ENCODE peak calls at places on chromosomes 6 and 20, in five cellular contexts. M is CD8-positive, alpha-beta T cell; X is BE2C; A is stimulated activated CD4-positive, alpha-beta T cell treated with anti-CD3 and anti-CD28 coated beads, TNF-alpha, amount 100 ng/mL, for 1 hour; P is DMS79. Y is an unnamed sample.

GRCh38 chr6:89828988-89829590 is 591 bp upstream of the CASP8AP2 start:
- DNase-seq in P (peak; percentile 45), M (peak; percentile 6), X (no peak), A (no peak), Y (no peak)

GRCh38 chr6:147906361-147906760 is 397.9 kb downstream of the SAMD5 start:
- DNase-seq in P (no peak), A (no peak), M (no peak), X (no peak), Y (no peak)

GRCh38 chr6:13163161-13163944 is 165.0 kb downstream of the TBC1D7 start:
- DNase-seq in A (no peak), M (no peak), X (no peak), P (no peak), Y (no peak)

GRCh38 chr6:109372070-109372585 is 10.1 kb downstream of the CD164 start:
- DNase-seq in M (no peak), P (no peak), X (no peak), A (no peak), Y (no peak)

GRCh38 chr6:40440083-40440482 is 147.1 kb downstream of the LRFN2 start:
- DNase-seq in X (no peak), A (no peak), M (no peak), P (no peak), Y (no peak)

GRCh38 chr6:82088978-82089855 is 158.3 kb downstream of the IBTK start:
- DNase-seq in A (no peak), P (no peak), X (no peak), M (no peak), Y (no peak)

GRCh38 chr6:16319813-16320532 is 81.6 kb downstream of the GMPR start:
- DNase-seq in X (peak; percentile 45), P (no peak), A (peak; percentile 38), M (peak; percentile 46), Y (peak; percentile 25)

GRCh38 chr6:20564269-20564668 is 30.0 kb downstream of the CDKAL1 start:
- DNase-seq in P (peak; percentile 30), M (no peak), X (no peak), A (no peak), Y (no peak)

GRCh38 chr20:47546184-47547033 is 44.7 kb downstream of the NCOA3 start:
- DNase-seq in P (no peak), M (no peak), A (no peak), X (no peak), Y (no peak)

GRCh38 chr6:6696867-6697531 is 108.5 kb downstream of the LY86 start:
- DNase-seq in A (no peak), X (peak; percentile 70), P (no peak), M (no peak), Y (no peak)

GRCh38 chr6:73521351-73522254 is 771 bp upstream of the EEF1A1 start:
- DNase-seq in M (peak; percentile 61), P (peak; percentile 54), A (no peak), X (peak; percentile 84), Y (no peak)

GRCh38 chr6:161536141-161536735 is 262.4 kb upstream of the AGPAT4 start:
- DNase-seq in A (no peak), M (no peak), X (no peak), P (no peak), Y (no peak)

GRCh38 chr6:102701019-102701418 is 1307.5 kb downstream of the GRIK2 start:
- DNase-seq in M (no peak), A (no peak), P (no peak), X (no peak), Y (no peak)

GRCh38 chr20:2329286-2329685 is 33.5 kb downstream of the TGM3 start:
- DNase-seq in P (no peak), A (no peak), M (no peak), X (no peak), Y (no peak)

GRCh38 chr6:84280030-84280429 is 52.6 kb upstream of the CEP162 start:
- DNase-seq in M (no peak), X (no peak), P (no peak), A (no peak), Y (no peak)

GRCh38 chr6:87200469-87201174 is 45.3 kb downstream of the ZNF292 start:
- DNase-seq in M (no peak), A (no peak), P (no peak), X (no peak), Y (no peak)

GRCh38 chr6:119052292-119052889 is 26.1 kb downstream of the FAM184A start:
- DNase-seq in M (no peak), X (no peak), P (no peak), A (no peak), Y (no peak)

GRCh38 chr20:51331466-51331865 is 211.1 kb downstream of the NFATC2 start:
- DNase-seq in P (no peak), M (no peak), X (no peak), A (no peak), Y (no peak)

GRCh38 chr6:44580901-44581300 is 193.4 kb downstream of the CDC5L start:
- DNase-seq in X (no peak), M (no peak), P (no peak), A (no peak), Y (no peak)

GRCh38 chr20:40993794-40994540 is 34.7 kb upstream of the TOP1 start:
- DNase-seq in X (no peak), P (no peak), M (no peak), A (no peak), Y (no peak)

GRCh38 chr20:41011551-41012067 is 17.0 kb upstream of the TOP1 start:
- DNase-seq in A (no peak), X (no peak), P (no peak), M (no peak), Y (no peak)

GRCh38 chr20:21315138-21315537 is 12.0 kb downstream of the XRN2 start:
- DNase-seq in A (no peak), P (no peak), X (no peak), M (no peak), Y (no peak)

GRCh38 chr6:70819715-70820114 is 137.1 kb downstream of the B3GAT2 start:
- DNase-seq in A (no peak), X (no peak), M (no peak), P (no peak), Y (no peak)

GRCh38 chr6:149843051-149843633 is 21.0 kb downstream of the LRP11 start:
- DNase-seq in M (no peak), P (no peak), X (no peak), A (no peak), Y (no peak)

GRCh38 chr6:6580225-6580870 is 8.2 kb upstream of the LY86 start:
- DNase-seq in X (no peak), M (no peak), P (no peak), A (no peak), Y (no peak)